ENCODE peak calls at places on chromosomes 3 and 15, in six cellular contexts. B, A, I, K, Z and Q are unnamed samples.

GRCh38 chr15:95591270-95591669 is 739.2 kb upstream of the NR2F2 start:
- DNase-seq in B (no peak), A (no peak), I (no peak), K (no peak), Z (no peak), Q (no peak)

GRCh38 chr15:29074045-29074444 is 188.3 kb downstream of the APBA2 start:
- DNase-seq in B (no peak), A (no peak), I (no peak), K (no peak), Z (no peak), Q (no peak)

GRCh38 chr3:152719264-152719663 is 115.7 kb upstream of the P2RY1 start:
- DNase-seq in B (no peak), A (no peak), I (peak), K (no peak), Z (no peak), Q (no peak)

GRCh38 chr3:191753186-191753585 is 292.2 kb downstream of the PYDC2 start:
- DNase-seq in B (no peak), A (no peak), I (peak), K (no peak), Z (no peak), Q (no peak)

GRCh38 chr3:174858353-174858752 is 781 bp upstream of the NAALADL2 start:
- DNase-seq in B (no peak), A (no peak), I (no peak), K (no peak), Z (no peak), Q (no peak)

GRCh38 chr3:42503957-42504333 is 1.5 kb downstream of the VIPR1 start:
- DNase-seq in B (no peak), A (no peak), I (no peak), K (no peak), Z (no peak), Q (peak)

GRCh38 chr3:139937674-139938279 is 2.8 kb downstream of the CLSTN2 start:
- DNase-seq in B (peak), A (no peak), I (peak), K (no peak), Z (peak), Q (peak)

GRCh38 chr3:47578119-47578630 is 490 bp downstream of the CSPG5 start:
- DNase-seq in B (peak), A (peak), I (no peak), K (peak), Z (peak), Q (peak)

GRCh38 chr15:65355173-65355982 is 22.4 kb downstream of the IGDCC3 start:
- DNase-seq in B (no peak), A (no peak), I (no peak), K (no peak), Z (peak), Q (no peak)

GRCh38 chr3:17411157-17411877 is 331.1 kb downstream of the TBC1D5 start:
- DNase-seq in B (no peak), A (no peak), I (no peak), K (no peak), Z (no peak), Q (no peak)

GRCh38 chr15:68783226-68784054 is 37.3 kb downstream of the ANP32A start:
- DNase-seq in B (no peak), A (peak), I (no peak), K (peak), Z (no peak), Q (no peak)

GRCh38 chr15:91068436-91068835 is 31.6 kb upstream of the SV2B start:
- DNase-seq in B (no peak), A (no peak), I (no peak), K (no peak), Z (no peak), Q (no peak)

GRCh38 chr3:172367205-172368105 is 80.8 kb downstream of the GHSR start:
- DNase-seq in B (no peak), A (no peak), I (no peak), K (no peak), Z (no peak), Q (no peak)

GRCh38 chr15:31264534-31265089 is 62.0 kb upstream of the KLF13 start:
- DNase-seq in B (no peak), A (no peak), I (no peak), K (no peak), Z (no peak), Q (no peak)

GRCh38 chr15:47206358-47206978 is 510.8 kb upstream of the SEMA6D start:
- DNase-seq in B (no peak), A (no peak), I (no peak), K (no peak), Z (no peak), Q (no peak)

GRCh38 chr3:13874891-13875290 is 5.0 kb downstream of the WNT7A start:
- DNase-seq in B (no peak), A (no peak), I (no peak), K (no peak), Z (no peak), Q (no peak)

GRCh38 chr3:4829031-4829394 is 150.2 kb upstream of the BHLHE40 start:
- DNase-seq in B (no peak), A (no peak), I (peak), K (no peak), Z (no peak), Q (no peak)

GRCh38 chr3:126654571-126655393 is at the start of gene TXNRD3:
- DNase-seq in B (peak), A (peak), I (peak), K (peak), Z (peak), Q (peak)

GRCh38 chr3:133424937-133425869 is 25.3 kb downstream of the BFSP2 start:
- DNase-seq in B (no peak), A (no peak), I (no peak), K (no peak), Z (no peak), Q (no peak)

GRCh38 chr3:141485578-141486415 is 1.0 kb upstream of the RASA2 start:
- DNase-seq in B (no peak), A (no peak), I (peak), K (no peak), Z (no peak), Q (peak)

GRCh38 chr15:32649336-32649735 is 7.8 kb downstream of the SCG5 start:
- DNase-seq in B (no peak), A (no peak), I (peak), K (no peak), Z (no peak), Q (no peak)

GRCh38 chr3:46456118-46456517 is 8.6 kb downstream of the LTF start:
- DNase-seq in B (no peak), A (no peak), I (no peak), K (no peak), Z (no peak), Q (no peak)

GRCh38 chr15:74529911-74530310 is 11.1 kb upstream of the ARID3B start:
- DNase-seq in B (no peak), A (no peak), I (peak), K (no peak), Z (no peak), Q (no peak)

GRCh38 chr15:76181705-76182107 is 121.9 kb downstream of the TMEM266 start:
- DNase-seq in B (no peak), A (no peak), I (no peak), K (no peak), Z (no peak), Q (no peak)

GRCh38 chr3:28575748-28576589 is 227.3 kb upstream of the AZI2 start:
- DNase-seq in B (peak), A (no peak), I (peak), K (no peak), Z (peak), Q (no peak)

GRCh38 chr3:59608356-59608755 is 558.5 kb upstream of the CFAP20DC start:
- DNase-seq in B (no peak), A (no peak), I (no peak), K (no peak), Z (no peak), Q (no peak)